ENCODE peak calls at places on chromosomes 2 and 18, in five cellular contexts. O, Y, P, W and B are unnamed samples.

GRCh38 chr18:22337878-22338277 is 79.8 kb downstream of the CTAGE1 start:
- DNase-seq in O (no peak), Y (no peak), P (no peak), W (no peak), B (no peak)

GRCh38 chr2:230734247-230735175 is 21.9 kb downstream of the CAB39 start:
- DNase-seq in O (no peak), Y (no peak), P (no peak), W (no peak), B (no peak)

GRCh38 chr2:193141-193552 is 70.7 kb downstream of the SH3YL1 start:
- DNase-seq in O (peak), Y (no peak), P (no peak), W (no peak), B (peak)

GRCh38 chr18:44702594-44702993 is 21.9 kb downstream of the SETBP1 start:
- DNase-seq in O (no peak), Y (no peak), P (no peak), W (no peak), B (no peak)

GRCh38 chr18:48590678-48591077 is 51.8 kb downstream of the CTIF start:
- DNase-seq in O (peak), Y (no peak), P (no peak), W (no peak), B (peak)

GRCh38 chr2:238868616-238869292 is 20.9 kb downstream of the TWIST2 start:
- DNase-seq in O (peak), Y (no peak), P (no peak), W (no peak), B (peak)

GRCh38 chr2:221817052-221817451 is 244.9 kb upstream of the EPHA4 start:
- DNase-seq in O (no peak), Y (no peak), P (no peak), W (no peak), B (no peak)

GRCh38 chr2:151063271-151063670 is 198.4 kb downstream of the RBM43 start:
- DNase-seq in O (peak), Y (no peak), P (no peak), W (no peak), B (peak)

GRCh38 chr2:199382091-199382490 is 75.6 kb downstream of the SATB2 start:
- DNase-seq in O (no peak), Y (no peak), P (no peak), W (no peak), B (no peak)

GRCh38 chr2:73202156-73203054 is at the start of gene NOTO:
- DNase-seq in O (no peak), Y (no peak), P (no peak), W (no peak), B (no peak)

GRCh38 chr2:73112026-73112912 is 479 bp downstream of the RAB11FIP5 start:
- DNase-seq in O (no peak), Y (no peak), P (peak), W (no peak), B (no peak)

GRCh38 chr2:9950521-9951271 is 797 bp upstream of the GRHL1 start:
- DNase-seq in O (no peak), Y (no peak), P (no peak), W (no peak), B (no peak)

GRCh38 chr2:229784791-229785190 is 70.4 kb upstream of the DNER start:
- DNase-seq in O (no peak), Y (no peak), P (no peak), W (no peak), B (no peak)

GRCh38 chr18:47981320-47981719 is 50.9 kb upstream of the SMAD2 start:
- DNase-seq in O (no peak), Y (no peak), P (no peak), W (no peak), B (no peak)

GRCh38 chr2:223032187-223033142 is 19.5 kb upstream of the KCNE4 start:
- DNase-seq in O (no peak), Y (no peak), P (no peak), W (no peak), B (no peak)

GRCh38 chr2:23367760-23368159 is 17.2 kb upstream of the KLHL29 start:
- DNase-seq in O (no peak), Y (no peak), P (no peak), W (no peak), B (no peak)